ENCODE peak calls at places on chromosomes 13 and 19, in nine cellular contexts. Z, C, G, P, K, V, Q, A and F are unnamed samples.

GRCh38 chr13:95281258-95281602 is 20.0 kb downstream of the ABCC4 start:
- DNase-seq in Z (no peak), C (no peak), G (no peak), P (no peak), K (no peak), V (no peak), Q (no peak), A (no peak), F (no peak)

GRCh38 chr13:113151745-113152707 is 6.4 kb upstream of the PROZ start:
- DNase-seq in Z (no peak), C (no peak), G (no peak), P (peak), K (no peak), V (no peak), Q (no peak), A (no peak), F (peak)

GRCh38 chr13:45040626-45041025 is 51.3 kb downstream of the GPALPP1 start:
- DNase-seq in Z (no peak), C (peak), G (no peak), P (no peak), K (no peak), V (no peak), Q (no peak), A (no peak), F (no peak)

GRCh38 chr19:38905186-38905539 is 5.4 kb downstream of the NFKBIB start:
- DNase-seq in Z (no peak), C (no peak), G (no peak), P (no peak), K (no peak), V (no peak), Q (no peak), A (no peak), F (no peak)

GRCh38 chr19:13762635-13763235 is 1.6 kb upstream of the MRI1 start:
- DNase-seq in Z (no peak), C (no peak), G (no peak), P (no peak), K (no peak), V (no peak), Q (no peak), A (no peak), F (no peak)

GRCh38 chr13:84137292-84137691 is 255.0 kb upstream of the SLITRK1 start:
- DNase-seq in Z (no peak), C (peak), G (no peak), P (no peak), K (peak), V (no peak), Q (no peak), A (no peak), F (no peak)

GRCh38 chr19:58311345-58311744 is 6.2 kb downstream of the ERVK3-1 start:
- DNase-seq in Z (no peak), C (no peak), G (no peak), P (no peak), K (no peak), V (no peak), Q (no peak), A (no peak), F (no peak)

GRCh38 chr13:39952244-39953233 is 297.1 kb downstream of the COG6 start:
- DNase-seq in Z (peak), C (peak), G (no peak), P (peak), K (peak), V (no peak), Q (no peak), A (no peak), F (no peak)

GRCh38 chr13:66224644-66225043 is 1005.5 kb downstream of the PCDH9 start:
- DNase-seq in Z (no peak), C (no peak), G (no peak), P (no peak), K (no peak), V (no peak), Q (no peak), A (no peak), F (no peak)

GRCh38 chr13:42497798-42498197 is 76.2 kb upstream of the TNFSF11 start:
- DNase-seq in Z (no peak), C (peak), G (no peak), P (peak), K (no peak), V (no peak), Q (no peak), A (no peak), F (no peak)

GRCh38 chr19:13834308-13834790 is 39.1 kb downstream of the ZSWIM4 start:
- DNase-seq in Z (no peak), C (peak), G (no peak), P (peak), K (no peak), V (no peak), Q (no peak), A (no peak), F (no peak)